ENCODE peak calls at places on chromosomes 4 and X, in eight cellular contexts. P is uterus; Z is CD4-positive, alpha-beta T cell; C is sigmoid colon; A is NB4; D is BE2C; B is nephron progenitor cell; G is left lung. Y is an unnamed sample.
A peak's percentile ranks its signal among the peaks of the same experiment; 100 is the strongest.

GRCh38 chr4:145176641-145177432 is 3.6 kb downstream of the OTUD4 start:
- DNase-seq in C (no peak), B (no peak), G (no peak), D (no peak), P (no peak), A (peak; percentile 6), Z (no peak), Y (no peak)

GRCh38 chr4:149823770-149824221 is 8.2 kb upstream of the IQCM start:
- DNase-seq in G (no peak), A (no peak), B (no peak), C (no peak), P (no peak), D (no peak), Z (no peak), Y (no peak)

GRCh38 chrX:68432648-68433047 is 647 bp downstream of the OPHN1 start:
- DNase-seq in D (no peak), A (no peak), P (peak; percentile 14), B (no peak), G (no peak), C (no peak), Z (no peak), Y (no peak)

GRCh38 chr4:138275946-138276621 is 33.9 kb upstream of the SLC7A11 start:
- DNase-seq in B (no peak), G (no peak), D (no peak), C (no peak), Z (no peak), P (no peak), A (no peak), Y (no peak)

GRCh38 chr4:102717448-102718092 is 43.2 kb downstream of the MANBA start:
- DNase-seq in C (no peak), P (no peak), B (no peak), G (no peak), Z (no peak), D (no peak), A (no peak), Y (no peak)

GRCh38 chr4:83417566-83417965 is 38.1 kb downstream of the HELQ start:
- DNase-seq in Z (no peak), B (no peak), A (no peak), P (no peak), G (no peak), C (no peak), D (no peak), Y (no peak)

GRCh38 chrX:72621619-72622485 is 49.2 kb upstream of the HDAC8 start:
- DNase-seq in C (no peak), G (no peak), P (no peak), A (no peak), Z (no peak), D (no peak), B (no peak), Y (no peak)

GRCh38 chr4:124334119-124334518 is 378.4 kb downstream of the ANKRD50 start:
- DNase-seq in G (no peak), D (peak; percentile 43), P (no peak), C (no peak), Z (no peak), A (peak; percentile 60), B (peak; percentile 20), Y (no peak)

GRCh38 chr4:24836843-24837242 is 41.5 kb downstream of the SOD3 start:
- DNase-seq in G (no peak), Z (no peak), D (no peak), B (no peak), P (no peak), A (no peak), C (no peak), Y (no peak)

GRCh38 chr4:82667761-82668505 is 106.1 kb upstream of the TMEM150C start:
- DNase-seq in Z (no peak), C (no peak), A (no peak), G (no peak), B (no peak), D (no peak), P (no peak), Y (no peak)

GRCh38 chrX:72634321-72634720 is 61.7 kb upstream of the HDAC8 start:
- DNase-seq in D (no peak), Z (no peak), P (no peak), C (no peak), A (no peak), G (no peak), B (no peak), Y (no peak)

GRCh38 chrX:70030242-70030823 is 19.4 kb downstream of the AWAT2 start:
- DNase-seq in C (no peak), B (peak; percentile 52), G (no peak), P (no peak), D (peak; percentile 41), A (peak; percentile 62), Z (peak; percentile 20), Y (no peak)

GRCh38 chr4:113080050-113080449 is 30.6 kb downstream of the ANK2 start:
- DNase-seq in G (peak; percentile 40), P (no peak), Z (no peak), B (no peak), A (no peak), D (no peak), C (no peak), Y (no peak)

GRCh38 chr4:86892639-86892965 is 380 bp upstream of the C4orf36 start:
- DNase-seq in B (no peak), A (no peak), C (no peak), P (no peak), Z (no peak), D (no peak), G (no peak), Y (no peak)

GRCh38 chr4:52915730-52916129 is 53.6 kb downstream of the RASL11B start:
- DNase-seq in P (no peak), C (no peak), A (no peak), B (no peak), G (no peak), D (no peak), Z (no peak), Y (no peak)
- TF ChIP-seq CTCF in P (no peak), C (no peak), A (no peak), B (no peak), G (no peak), D (no peak), Z (no peak), Y (no peak)

GRCh38 chr4:16513876-16514275 is 287.6 kb upstream of the TAPT1 start:
- DNase-seq in A (no peak), G (no peak), B (no peak), P (no peak), Z (no peak), D (no peak), C (no peak), Y (no peak)

GRCh38 chr4:16521156-16521915 is 295.1 kb upstream of the TAPT1 start:
- DNase-seq in C (no peak), D (peak; percentile 28), P (no peak), B (no peak), A (no peak), Z (no peak), G (no peak), Y (no peak)

GRCh38 chr4:16516796-16517413 is 290.6 kb upstream of the TAPT1 start:
- DNase-seq in A (peak; percentile 34), D (peak; percentile 86), B (no peak), Z (no peak), C (no peak), P (peak; percentile 78), G (no peak), Y (no peak)
- TF ChIP-seq CTCF in A (no peak), D (peak; percentile 76), B (no peak), Z (no peak), C (no peak), P (peak; percentile 49), G (peak; percentile 16), Y (peak; percentile 48)

GRCh38 chr4:186190456-186191265 is 706 bp upstream of the CYP4V2 start:
- DNase-seq in B (peak; percentile 52), A (peak; percentile 84), Z (peak; percentile 54), D (peak; percentile 24), P (no peak), G (peak; percentile 84), C (peak; percentile 75), Y (no peak)
- TF ChIP-seq CTCF in B (no peak), A (peak; percentile 2), Z (no peak), D (peak; percentile 1), P (no peak), G (no peak), C (no peak), Y (peak; percentile 18)

GRCh38 chrX:149937881-149938426 is 337 bp downstream of the EOLA2 start:
- DNase-seq in Z (peak; percentile 4), P (peak; percentile 24), G (no peak), C (peak; percentile 71), B (peak; percentile 40), D (peak; percentile 8), A (peak; percentile 27), Y (no peak)

GRCh38 chrX:149939271-149940014 is 1.2 kb upstream of the EOLA2 start:
- DNase-seq in C (peak; percentile 98), P (peak; percentile 97), D (peak; percentile 93), G (peak; percentile 97), B (peak; percentile 93), Z (peak; percentile 91), A (peak; percentile 90), Y (peak; percentile 98)

GRCh38 chrX:149938427-149939270 is at the start of gene EOLA2:
- DNase-seq in B (peak; percentile 88), G (peak; percentile 94), P (peak; percentile 98), D (peak; percentile 95), C (peak; percentile 98), Z (peak; percentile 90), A (peak; percentile 97), Y (peak; percentile 97)

GRCh38 chrX:149940015-149940716 is 1.9 kb upstream of the EOLA2 start:
- DNase-seq in G (peak; percentile 94), P (peak; percentile 98), D (peak; percentile 92), Z (peak; percentile 90), A (peak; percentile 97), C (peak; percentile 99), B (peak; percentile 88), Y (peak; percentile 96)
- TF ChIP-seq CTCF in G (peak; percentile 30), P (peak; percentile 59), D (no peak), Z (no peak), A (peak; percentile 43), C (peak; percentile 52), B (no peak), Y (no peak)

GRCh38 chrX:130416785-130417184 is 15.0 kb downstream of the RBMX2 start:
- DNase-seq in B (no peak), Z (no peak), D (no peak), G (no peak), C (no peak), P (no peak), A (no peak), Y (peak; percentile 57)

GRCh38 chrX:130418740-130419139 is 17.0 kb downstream of the RBMX2 start:
- DNase-seq in Z (no peak), C (no peak), P (no peak), B (no peak), D (no peak), G (no peak), A (no peak), Y (no peak)

GRCh38 chrX:130415201-130415600 is 13.4 kb downstream of the RBMX2 start:
- DNase-seq in C (no peak), P (no peak), A (no peak), G (no peak), B (no peak), Z (no peak), D (no peak), Y (no peak)

GRCh38 chrX:130418066-130418465 is 16.3 kb downstream of the RBMX2 start:
- DNase-seq in A (no peak), B (no peak), Z (no peak), C (no peak), D (no peak), P (no peak), G (no peak), Y (no peak)

DNA sequence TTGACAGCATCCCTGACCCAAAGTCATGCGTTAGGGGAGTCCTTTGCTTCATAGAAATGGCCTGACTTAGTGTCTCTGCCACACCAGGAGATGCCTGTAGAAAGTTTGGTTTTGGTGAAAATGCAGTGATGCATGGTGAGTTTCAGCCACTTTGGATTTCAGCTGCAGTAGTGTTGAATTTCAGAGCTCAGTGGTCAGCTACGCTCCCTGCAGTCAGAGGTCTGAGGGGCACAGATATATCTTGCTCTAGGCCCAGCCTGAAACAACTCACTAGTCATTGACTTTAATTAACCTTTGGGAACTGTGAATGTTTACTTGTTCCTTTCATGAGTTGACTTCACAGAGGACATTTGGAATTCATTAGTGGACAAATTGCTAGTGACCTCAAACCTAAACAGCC is 17.5 kb downstream of the RBMX2 start:
- DNase-seq in D (no peak), A (no peak), Z (no peak), G (no peak), P (no peak), C (no peak), B (peak; percentile 16), Y (no peak)
- TF ChIP-seq CTCF in D (no peak), A (no peak), Z (no peak), G (no peak), P (no peak), C (no peak), B (no peak), Y (no peak)

Y was measured in osteocyte.